ENCODE peak calls at places on chromosomes 5 and 9, in six cellular contexts. W is brain microvascular endothelial cell, V is astrocyte of the spinal cord, S is choroid plexus epithelial cell, F is heart left ventricle, A is upper lobe of left lung. J is an unnamed sample.

GRCh38 chr5:122375801-122376200 is 63.8 kb downstream of the SNCAIP start:
- DNase-seq in S (no peak), W (no peak), A (no peak), V (no peak), F (no peak), J (no peak)

GRCh38 chr5:102450313-102450990 is 48.3 kb downstream of the SLCO6A1 start:
- DNase-seq in V (no peak), W (peak; percentile 1), F (no peak), A (no peak), S (peak; percentile 13), J (no peak)

GRCh38 chr5:72951850-72952468 is 3.9 kb upstream of the FCHO2 start:
- DNase-seq in A (no peak), V (peak; percentile 55), W (peak; percentile 60), F (no peak), S (peak; percentile 75), J (no peak)

GRCh38 chr5:144162686-144163085 is 7.8 kb downstream of the YIPF5 start:
- DNase-seq in A (no peak), S (peak; percentile 28), W (no peak), V (no peak), F (no peak), J (no peak)

GRCh38 chr5:179800071-179800695 is 6.4 kb downstream of the LTC4S start:
- DNase-seq in S (no peak), V (no peak), W (no peak), A (peak; percentile 69), F (peak; percentile 23), J (no peak)

GRCh38 chr5:164672931-164673694 is 1167.7 kb downstream of the MAT2B start:
- DNase-seq in W (no peak), V (peak; percentile 18), F (no peak), A (no peak), S (peak; percentile 7), J (no peak)

GRCh38 chr5:178785999-178786398 is 55.5 kb upstream of the ZNF354A start:
- DNase-seq in F (no peak), W (peak; percentile 90), A (no peak), V (no peak), S (peak; percentile 19), J (no peak)

GRCh38 chr5:73902327-73903051 is 276.5 kb downstream of the ARHGEF28 start:
- DNase-seq in W (peak; percentile 12), A (no peak), S (peak; percentile 82), V (peak; percentile 69), F (no peak), J (peak; percentile 28)

GRCh38 chr5:133354323-133355161 is 257.8 kb downstream of the FSTL4 start:
- DNase-seq in V (no peak), A (no peak), F (no peak), W (no peak), S (no peak), J (no peak)

GRCh38 chr9:89367726-89368437 is 49.6 kb downstream of the SECISBP2 start:
- DNase-seq in V (no peak), A (peak; percentile 60), F (peak; percentile 10), W (no peak), S (no peak), J (no peak)

GRCh38 chr9:72557549-72557948 is 36.1 kb downstream of the TMC1 start:
- DNase-seq in V (peak; percentile 79), W (peak; percentile 86), F (peak; percentile 47), S (peak; percentile 84), A (no peak), J (peak; percentile 70)

GRCh38 chr9:121550569-121551512 is 51.2 kb upstream of the GGTA1 start:
- DNase-seq in V (peak; percentile 55), W (peak; percentile 54), S (peak; percentile 65), A (peak; percentile 96), F (peak; percentile 84), J (no peak)

GRCh38 chr5:120228262-120229031 is 235.7 kb upstream of the PRR16 start:
- DNase-seq in F (no peak), W (no peak), A (no peak), S (no peak), V (no peak), J (no peak)

GRCh38 chr5:145178667-145179523 is 656.2 kb downstream of the PRELID2 start:
- DNase-seq in V (no peak), F (no peak), W (no peak), A (no peak), S (no peak), J (no peak)

GRCh38 chr9:136694865-136695247 is 7.6 kb upstream of the AGPAT2 start:
- DNase-seq in F (no peak), S (no peak), V (no peak), A (peak; percentile 59), W (no peak), J (no peak)

GRCh38 chr9:91192379-91192775 is 169.3 kb downstream of the AUH start:
- DNase-seq in W (no peak), S (peak; percentile 65), A (no peak), V (no peak), F (no peak), J (no peak)

GRCh38 chr9:133151601-133152525 is 11.9 kb downstream of the GBGT1 start:
- DNase-seq in F (peak; percentile 55), V (no peak), W (no peak), A (no peak), S (no peak), J (no peak)

GRCh38 chr9:133147412-133148271 is 16.1 kb downstream of the GBGT1 start:
- DNase-seq in W (peak; percentile 52), V (peak; percentile 52), F (peak; percentile 72), A (peak; percentile 94), S (peak; percentile 57), J (no peak)

GRCh38 chr9:133148351-133149129 is 15.2 kb downstream of the GBGT1 start:
- DNase-seq in F (no peak), W (no peak), A (peak; percentile 94), S (peak; percentile 38), V (peak; percentile 29), J (no peak)

GRCh38 chr9:133151041-133151440 is 12.7 kb downstream of the GBGT1 start:
- DNase-seq in A (no peak), F (peak; percentile 23), S (no peak), W (no peak), V (no peak), J (no peak)

GRCh38 chr9:133149130-133150015 is 14.3 kb downstream of the GBGT1 start:
- DNase-seq in A (peak; percentile 98), F (peak; percentile 90), W (peak; percentile 71), V (peak; percentile 80), S (peak; percentile 86), J (no peak)
- TF ChIP-seq CTCF in A (peak; percentile 46), F (peak; percentile 21), W (peak; percentile 37), V (peak; percentile 33), S (no peak), J (peak; percentile 27)

GRCh38 chr5:137141779-137142178 is 357.3 kb downstream of the SPOCK1 start:
- DNase-seq in A (no peak), S (peak; percentile 4), V (no peak), W (no peak), F (no peak), J (no peak)
- H3K4me3 ChIP-seq in A (no peak overlapping the region), S (no peak overlapping the region), V (no peak overlapping the region), W (no peak overlapping the region), F (no peak overlapping the region), J (no peak overlapping the region)

DNA sequence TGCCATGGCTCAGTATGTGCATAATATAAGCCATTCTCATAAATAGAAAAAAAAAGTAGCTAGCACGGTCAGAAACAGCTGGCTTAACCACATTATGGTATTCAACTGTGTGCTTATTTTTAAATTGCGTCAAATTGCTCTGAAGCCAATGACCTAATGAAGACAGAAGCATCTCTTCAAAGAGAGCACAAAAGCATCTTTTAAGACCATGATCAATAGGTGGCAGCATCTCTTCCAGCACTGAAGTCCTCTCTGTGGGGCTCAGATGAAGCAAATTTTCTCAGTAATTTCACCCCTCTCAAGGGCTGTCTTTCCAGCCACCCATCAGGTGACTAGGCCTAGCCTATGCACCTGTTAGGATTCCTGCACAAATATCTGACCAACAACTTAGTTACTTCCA is 251.4 kb downstream of the GLIS3 start:
- DNase-seq in F (no peak), S (peak; percentile 85), A (no peak), V (peak; percentile 65), W (peak; percentile 31), J (no peak)
- TF ChIP-seq CTCF in F (peak; percentile 23), S (peak; percentile 75), A (no peak), V (peak; percentile 66), W (peak; percentile 70), J (peak; percentile 42)

DNA sequence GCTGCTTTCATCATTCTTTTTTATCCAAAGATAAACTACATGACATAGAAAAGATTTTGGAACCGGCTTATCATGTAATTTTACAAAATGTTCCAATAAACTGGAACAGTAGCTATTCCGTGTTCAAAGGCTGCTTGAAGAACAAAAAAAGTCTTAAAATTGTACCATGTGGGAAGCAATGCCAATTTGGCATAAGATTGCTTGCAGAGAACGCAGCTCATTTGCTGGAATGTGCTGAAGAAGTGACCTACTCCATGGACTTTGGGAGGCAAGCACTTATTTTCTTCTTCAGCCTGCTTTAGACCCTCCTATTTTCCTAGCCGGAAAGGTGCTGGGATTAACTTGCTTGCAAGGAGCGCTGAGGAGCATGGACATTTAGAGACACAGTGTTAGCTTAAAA is 152.8 kb downstream of the HSD17B3 start:
- DNase-seq in S (no peak), W (no peak), A (no peak), F (no peak), V (no peak), J (no peak)
- H3K4me3 ChIP-seq in S (no peak overlapping the region), W (no peak overlapping the region), A (no peak overlapping the region), F (no peak overlapping the region), V (no peak overlapping the region), J (no peak overlapping the region)

DNA sequence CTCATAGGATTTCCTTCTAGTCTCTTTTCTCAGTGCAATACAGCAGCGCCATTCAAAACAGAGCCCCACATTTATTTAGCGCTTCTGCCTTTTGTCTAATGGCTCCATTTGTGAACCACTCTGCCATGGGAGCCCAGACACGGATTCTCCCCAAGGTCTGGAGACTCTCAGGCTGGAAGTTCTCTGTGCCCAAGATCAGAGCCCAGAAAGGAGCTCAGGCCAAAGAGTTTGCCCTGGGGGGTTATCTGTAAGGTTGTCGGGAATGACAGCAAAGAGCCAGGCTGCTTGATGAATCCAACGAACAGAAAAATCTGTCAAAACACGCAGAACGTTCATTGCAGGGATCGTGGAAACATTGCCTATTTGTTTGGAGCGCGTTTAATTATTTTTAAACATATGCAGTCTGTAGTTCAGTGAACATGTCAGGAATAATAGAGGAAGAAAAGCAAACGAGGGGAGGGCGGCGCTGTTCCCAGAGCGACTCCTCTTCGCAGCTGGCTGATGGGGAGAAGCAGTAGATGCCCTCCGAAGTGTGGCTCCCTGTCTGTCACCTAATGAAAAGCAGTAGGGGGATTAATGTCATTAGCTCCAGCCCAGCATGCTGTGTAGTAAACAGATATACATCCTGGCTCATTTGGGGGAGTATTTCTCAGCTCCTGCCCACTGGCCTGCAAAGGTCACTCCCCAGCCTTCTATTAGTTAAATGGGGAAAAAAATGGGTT is 464.9 kb upstream of the MPDZ start:
- DNase-seq in W (no peak), A (no peak), F (no peak), S (no peak), V (no peak), J (no peak)
- TF ChIP-seq CTCF in W (no peak), A (no peak), F (no peak), S (no peak), V (no peak), J (no peak)

DNA sequence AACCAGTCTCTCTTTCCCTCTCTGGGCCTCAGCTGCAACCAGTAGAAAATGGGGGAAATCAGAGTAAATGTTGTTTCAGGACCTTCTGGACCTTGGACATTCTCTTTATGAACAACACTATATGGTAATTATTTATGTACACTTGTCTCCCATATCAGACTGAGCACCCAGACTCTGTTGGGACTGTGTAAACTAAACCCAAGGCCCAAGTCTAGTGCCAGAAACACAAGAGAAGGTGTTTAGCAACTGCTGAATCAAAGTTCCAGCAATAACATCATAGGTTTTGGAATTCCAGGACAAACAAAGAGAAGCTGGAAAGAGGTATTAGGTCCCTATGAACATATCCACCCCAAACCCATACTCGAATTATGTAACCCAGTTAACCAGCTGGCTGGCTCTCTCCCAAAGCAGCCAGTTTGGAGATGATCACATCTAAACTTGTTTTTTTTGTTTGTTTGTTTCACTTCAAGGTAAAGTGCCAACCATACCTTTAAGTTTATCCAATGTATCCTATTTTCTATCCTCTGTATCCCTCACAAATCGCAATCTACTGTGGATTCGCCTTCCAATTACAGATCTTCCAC is 1.9 kb upstream of the RNF38 start:
- DNase-seq in F (no peak), W (no peak), A (no peak), S (no peak), V (no peak), J (no peak)
- H3K4me3 ChIP-seq in F (no peak overlapping the region), W (no peak overlapping the region), A (no peak overlapping the region), S (no peak overlapping the region), V (no peak overlapping the region), J (no peak overlapping the region)

J was measured in AG04449.